ENCODE peak calls at places on chromosomes 11 and 22, in nine cellular contexts. T is A549; J is CD8-positive, alpha-beta memory T cell; W is Panc1; M is transverse colon; A is IMR-90; K is neural progenitor cell; B is spleen; X is iPS DF 6.9. V is an unnamed sample. For H3K4me1, the result is how much of the 10 kb centered on the place peaks cover.

GRCh38 chr11:47863189-47863892 is 15.2 kb upstream of the NUP160 start:
- DNase-seq in T (no peak), J (no peak), W (no peak), M (no peak), A (peak), K (no peak), B (no peak), X (no peak), V (peak)

GRCh38 chr11:569273-569885 is 6.9 kb upstream of the PHRF1 start:
- DNase-seq in T (no peak), J (no peak), W (no peak), M (no peak), A (no peak), K (peak), B (peak), X (no peak), V (no peak)

GRCh38 chr11:6079463-6079862 is 28.0 kb upstream of the OR56B4 start:
- DNase-seq in T (no peak), J (no peak), W (no peak), M (no peak), A (no peak), K (no peak), B (no peak), X (no peak), V (no peak)

GRCh38 chr11:22079133-22079847 is 113.6 kb upstream of the ANO5 start:
- DNase-seq in T (no peak), J (no peak), W (no peak), M (no peak), A (no peak), K (no peak), B (no peak), X (no peak), V (peak)

GRCh38 chr11:121522043-121522941 is 69.5 kb upstream of the SORL1-AS1 start:
- DNase-seq in T (no peak), J (no peak), W (no peak), M (no peak), A (no peak), K (no peak), B (no peak), X (no peak), V (no peak)

GRCh38 chr11:99988105-99988907 is 698.8 kb upstream of the ARHGAP42 start:
- DNase-seq in T (no peak), J (no peak), W (no peak), M (no peak), A (no peak), K (no peak), B (no peak), X (no peak), V (no peak)

GRCh38 chr11:75351541-75352416 is at the start of gene ARRB1:
- DNase-seq in T (peak), J (peak), W (no peak), M (peak), A (no peak), K (peak), B (peak), X (no peak), V (peak)

GRCh38 chr11:289706-290620 is 1.0 kb downstream of the PGGHG start:
- DNase-seq in T (no peak), J (peak), W (no peak), M (peak), A (no peak), K (no peak), B (peak), X (no peak), V (no peak)

GRCh38 chr11:130891326-130891725 is 25.0 kb downstream of the SNX19 start:
- DNase-seq in T (no peak), J (no peak), W (no peak), M (no peak), A (peak), K (no peak), B (no peak), X (no peak), V (no peak)

GRCh38 chr11:58318532-58318931 is 40.3 kb downstream of the OR5B17 start:
- DNase-seq in T (no peak), J (no peak), W (no peak), M (no peak), A (peak), K (no peak), B (no peak), X (no peak), V (no peak)

GRCh38 chr11:130388607-130389205 is 39.7 kb downstream of the ADAMTS8 start:
- DNase-seq in T (no peak), J (peak), W (no peak), M (no peak), A (peak), K (no peak), B (no peak), X (no peak), V (peak)

GRCh38 chr11:82176945-82177344 is 556.7 kb downstream of the FAM181B start:
- DNase-seq in T (no peak), J (no peak), W (no peak), M (no peak), A (no peak), K (no peak), B (no peak), X (no peak), V (no peak)

GRCh38 chr11:61892085-61892370 is 683 bp upstream of the FADS3 start:
- DNase-seq in T (no peak), J (no peak), W (no peak), M (no peak), A (no peak), K (no peak), B (no peak), X (no peak), V (no peak)

GRCh38 chr22:17774206-17774927 is at the start of gene BID:
- DNase-seq in T (no peak), J (peak), W (no peak), M (peak), A (peak), K (peak), B (peak), X (no peak), V (peak)

GRCh38 chr11:15967166-15967565 is 389.2 kb downstream of the SOX6 start:
- DNase-seq in T (peak), J (no peak), W (no peak), M (peak), A (no peak), K (no peak), B (no peak), X (no peak), V (peak)

GRCh38 chr11:45919806-45920530 is 2.3 kb upstream of the PEX16 start:
- DNase-seq in T (no peak), J (no peak), W (no peak), M (no peak), A (no peak), K (peak), B (peak), X (no peak), V (no peak)

GRCh38 chr11:75555079-75555811 is 6.8 kb upstream of the SERPINH1 start:
- DNase-seq in T (no peak), J (no peak), W (no peak), M (no peak), A (no peak), K (no peak), B (no peak), X (no peak), V (no peak)

GRCh38 chr11:83070878-83071640 is 638 bp downstream of the RAB30 start:
- DNase-seq in T (no peak), J (no peak), W (no peak), M (peak), A (peak), K (peak), B (peak), X (no peak), V (peak)

GRCh38 chr11:92269021-92269420 is 44.4 kb downstream of the FAT3 start:
- DNase-seq in T (peak), J (no peak), W (peak), M (no peak), A (peak), K (no peak), B (no peak), X (no peak), V (peak)

GRCh38 chr11:96197221-96197620 is 145.8 kb downstream of the MAML2 start:
- DNase-seq in T (no peak), J (no peak), W (no peak), M (no peak), A (no peak), K (no peak), B (no peak), X (no peak), V (no peak)

GRCh38 chr11:88683024-88683423 is 345.5 kb upstream of the CTSC start:
- DNase-seq in T (no peak), J (no peak), W (no peak), M (no peak), A (no peak), K (peak), B (no peak), X (no peak), V (no peak)

GRCh38 chr11:44817207-44817944 is 90.6 kb downstream of the TSPAN18 start:
- DNase-seq in T (no peak), J (no peak), W (no peak), M (no peak), A (peak), K (no peak), B (peak), X (no peak), V (no peak)

GRCh38 chr22:30406400-30406799 is 9.6 kb downstream of the SEC14L2 start:
- DNase-seq in T (no peak), J (no peak), W (no peak), M (no peak), A (no peak), K (no peak), B (no peak), X (no peak), V (no peak)
- H3K4me1 ChIP-seq in T (under half), J (under half), W (under half), M (under half), A (under half), K (under half), B (under half), X (under half), V (under half)

GRCh38 chr22:35917651-35918050 is 111.0 kb downstream of the RBFOX2 start:
- DNase-seq in T (no peak), J (no peak), W (no peak), M (no peak), A (no peak), K (no peak), B (no peak), X (no peak), V (no peak)
- H3K4me1 ChIP-seq in T (under half), J (under half), W (under half), M (half or more), A (under half), K (under half), B (under half), X (under half), V (under half)

GRCh38 chr22:36325163-36326031 is 62.4 kb downstream of the MYH9 start:
- DNase-seq in T (no peak), J (no peak), W (no peak), M (peak), A (peak), K (no peak), B (no peak), X (no peak), V (peak)
- H3K4me1 ChIP-seq in T (half or more), J (under half), W (half or more), M (half or more), A (half or more), K (under half), B (half or more), X (under half), V (under half)

GRCh38 chr22:49108636-49109315 is 718.9 kb downstream of the BRD1 start:
- DNase-seq in T (no peak), J (no peak), W (no peak), M (no peak), A (no peak), K (no peak), B (no peak), X (no peak), V (no peak)
- H3K4me1 ChIP-seq in T (under half), J (under half), W (under half), M (under half), A (under half), K (under half), B (under half), X (under half), V (under half)

GRCh38 chr11:2687223-2687530 is 12.6 kb downstream of the KCNQ1OT1 start:
- DNase-seq in T (no peak), J (no peak), W (no peak), M (no peak), A (no peak), K (no peak), B (peak), X (no peak), V (no peak)
- H3K4me1 ChIP-seq in T (under half), J (under half), W (under half), M (under half), A (under half), K (under half), B (under half), X (under half), V (under half)

DNA sequence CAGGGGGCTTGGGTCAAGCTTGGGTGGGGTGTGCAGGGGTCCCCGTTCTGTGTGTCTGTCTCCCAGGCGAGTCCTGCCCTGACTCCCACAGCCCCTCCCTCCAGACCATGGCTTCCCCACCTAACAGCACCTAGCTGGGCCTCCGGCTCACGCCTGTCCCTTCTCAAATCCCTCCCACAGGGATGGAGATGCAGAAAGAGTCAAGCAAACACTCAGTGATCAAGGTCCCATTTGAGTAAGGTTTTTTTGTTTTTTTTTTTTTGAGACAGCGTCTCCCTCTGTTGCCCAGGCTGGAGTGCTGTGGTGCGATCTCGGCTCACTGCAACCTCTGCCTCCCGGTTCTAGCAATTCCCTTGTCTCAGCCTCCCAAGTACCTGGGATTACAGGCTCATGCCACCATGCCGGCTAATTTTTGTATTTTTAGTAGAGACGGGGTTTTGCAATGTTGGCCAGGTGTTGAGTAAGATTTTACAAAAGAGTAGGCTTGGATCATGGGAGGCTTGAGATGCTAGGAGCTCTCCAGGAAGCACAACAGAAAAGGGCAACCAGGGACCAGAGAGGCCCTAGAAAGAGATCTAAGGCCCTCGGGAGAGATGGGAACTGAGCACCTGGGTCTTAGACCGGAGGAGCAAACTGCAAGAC is 5.7 kb downstream of the APOBEC3D start:
- DNase-seq in T (no peak), J (no peak), W (no peak), M (no peak), A (no peak), K (no peak), B (no peak), X (no peak), V (no peak)
- H3K4me1 ChIP-seq in T (under half), J (under half), W (under half), M (under half), A (under half), K (under half), B (under half), X (under half), V (under half)

GRCh38 chr22:39719559-39720450 is 149.3 kb downstream of the CACNA1I start:
- DNase-seq in T (no peak), J (no peak), W (no peak), M (no peak), A (no peak), K (no peak), B (peak), X (no peak), V (no peak)
- H3K4me1 ChIP-seq in T (under half), J (under half), W (under half), M (under half), A (under half), K (under half), B (under half), X (under half), V (under half)

DNA sequence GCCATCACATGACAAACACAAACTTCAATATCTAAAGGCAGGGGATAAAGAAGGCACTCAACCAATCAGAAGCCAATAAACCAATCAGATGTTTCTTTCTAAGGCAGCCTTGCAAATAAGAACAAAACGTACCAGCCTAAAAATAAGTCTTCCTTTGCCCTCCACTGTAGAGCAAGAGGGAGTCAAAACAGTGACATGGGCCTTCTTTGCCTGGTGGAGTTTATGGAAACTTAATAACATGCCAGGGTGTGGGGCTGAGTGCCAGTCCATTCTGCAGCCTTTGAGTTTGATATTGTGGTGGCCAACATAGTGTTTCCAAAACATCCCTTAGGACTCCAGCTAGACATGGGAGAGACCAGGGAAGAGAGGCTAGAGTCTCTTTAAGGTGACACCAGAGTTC is 126.1 kb upstream of the NECTIN1 start:
- DNase-seq in T (no peak), J (no peak), W (no peak), M (no peak), A (no peak), K (no peak), B (no peak), X (no peak), V (no peak)
- H3K4me1 ChIP-seq in T (under half), J (under half), W (under half), M (under half), A (under half), K (under half), B (under half), X (under half), V (under half)

GRCh38 chr11:27697679-27698275 is 2.5 kb downstream of the BDNF start:
- DNase-seq in T (no peak), J (no peak), W (no peak), M (no peak), A (no peak), K (no peak), B (no peak), X (no peak), V (no peak)
- H3K4me1 ChIP-seq in T (under half), J (under half), W (under half), M (under half), A (under half), K (under half), B (under half), X (under half), V (under half)

V was measured in small intestine.